ENCODE peak calls at places on chromosome 22, in five cellular contexts. One of them, this sample, is unnamed.

GRCh38 chr22:37154925-37155712 is 5.4 kb upstream of the IL2RB start:
- DNase-seq in heart right ventricle: no peak
- DNase-seq in AG04449: no peak
- DNase-seq in suprapubic skin: no peak
- DNase-seq in fibroblast of mammary gland: peak
- DNase-seq in this sample: no peak

GRCh38 chr22:42990131-42990838 is 24.7 kb downstream of the PACSIN2 start:
- DNase-seq in AG04449: peak
- DNase-seq in suprapubic skin: peak
- DNase-seq in heart right ventricle: no peak
- DNase-seq in fibroblast of mammary gland: peak
- DNase-seq in this sample: peak

GRCh38 chr22:38863531-38864131 is 8.4 kb downstream of the CBX6 start:
- DNase-seq in heart right ventricle: no peak
- DNase-seq in AG04449: no peak
- DNase-seq in fibroblast of mammary gland: no peak
- DNase-seq in suprapubic skin: peak
- DNase-seq in this sample: no peak

GRCh38 chr22:43128116-43128515 is 15.1 kb downstream of the MCAT start:
- DNase-seq in heart right ventricle: no peak
- DNase-seq in AG04449: no peak
- DNase-seq in fibroblast of mammary gland: no peak
- DNase-seq in suprapubic skin: no peak
- DNase-seq in this sample: peak

GRCh38 chr22:22346401-22347107 is 102.0 kb downstream of the VPREB1 start:
- DNase-seq in suprapubic skin: no peak
- DNase-seq in AG04449: no peak
- DNase-seq in heart right ventricle: no peak
- DNase-seq in fibroblast of mammary gland: no peak
- DNase-seq in this sample: no peak

GRCh38 chr22:34414467-34415440 is 494.5 kb upstream of the LARGE1 start:
- DNase-seq in heart right ventricle: no peak
- DNase-seq in suprapubic skin: no peak
- DNase-seq in fibroblast of mammary gland: peak
- DNase-seq in AG04449: no peak
- DNase-seq in this sample: peak

GRCh38 chr22:37905534-37906363 is at the start of gene MICALL1:
- DNase-seq in fibroblast of mammary gland: peak
- DNase-seq in heart right ventricle: peak
- DNase-seq in AG04449: no peak
- DNase-seq in suprapubic skin: no peak
- DNase-seq in this sample: peak

GRCh38 chr22:31451709-31452571 is 37.7 kb downstream of the EIF4ENIF1 start:
- DNase-seq in heart right ventricle: no peak
- DNase-seq in AG04449: peak
- DNase-seq in fibroblast of mammary gland: peak
- DNase-seq in suprapubic skin: no peak
- DNase-seq in this sample: no peak

GRCh38 chr22:45731041-45731797 is 59.6 kb downstream of the ATXN10 start:
- DNase-seq in heart right ventricle: no peak
- DNase-seq in fibroblast of mammary gland: no peak
- DNase-seq in AG04449: no peak
- DNase-seq in suprapubic skin: no peak
- DNase-seq in this sample: peak

GRCh38 chr22:27686534-27686933 is 115.0 kb downstream of the MN1 start:
- DNase-seq in fibroblast of mammary gland: peak
- DNase-seq in AG04449: no peak
- DNase-seq in suprapubic skin: peak
- DNase-seq in heart right ventricle: peak
- DNase-seq in this sample: peak

GRCh38 chr22:27673839-27674238 is 127.7 kb downstream of the MN1 start:
- DNase-seq in fibroblast of mammary gland: no peak
- DNase-seq in AG04449: no peak
- DNase-seq in heart right ventricle: no peak
- DNase-seq in suprapubic skin: no peak
- DNase-seq in this sample: no peak

GRCh38 chr22:37212174-37212906 is at the start of gene SSTR3:
- DNase-seq in fibroblast of mammary gland: no peak
- DNase-seq in suprapubic skin: peak
- DNase-seq in AG04449: no peak
- DNase-seq in heart right ventricle: no peak
- DNase-seq in this sample: no peak

GRCh38 chr22:45817705-45818104 is 146.1 kb downstream of the ATXN10 start:
- DNase-seq in fibroblast of mammary gland: no peak
- DNase-seq in suprapubic skin: no peak
- DNase-seq in AG04449: no peak
- DNase-seq in heart right ventricle: no peak
- DNase-seq in this sample: no peak

GRCh38 chr22:37504964-37505363 is 14.3 kb downstream of the CARD10 start:
- DNase-seq in AG04449: no peak
- DNase-seq in heart right ventricle: no peak
- DNase-seq in fibroblast of mammary gland: no peak
- DNase-seq in suprapubic skin: no peak
- DNase-seq in this sample: no peak

GRCh38 chr22:31630331-31631329 is 31.4 kb downstream of the PISD start:
- DNase-seq in heart right ventricle: peak
- DNase-seq in fibroblast of mammary gland: peak
- DNase-seq in suprapubic skin: peak
- DNase-seq in AG04449: no peak
- DNase-seq in this sample: peak

GRCh38 chr22:44407404-44408226 is 90.4 kb downstream of the RTL6 start:
- DNase-seq in AG04449: no peak
- DNase-seq in fibroblast of mammary gland: no peak
- DNase-seq in suprapubic skin: peak
- DNase-seq in heart right ventricle: no peak
- DNase-seq in this sample: no peak

GRCh38 chr22:27715078-27715477 is 86.5 kb downstream of the MN1 start:
- DNase-seq in heart right ventricle: no peak
- DNase-seq in suprapubic skin: no peak
- DNase-seq in AG04449: no peak
- DNase-seq in fibroblast of mammary gland: no peak
- DNase-seq in this sample: no peak

GRCh38 chr22:10727393-10727792 is 4800.6 kb upstream of the OR11H1 start:
- DNase-seq in heart right ventricle: no peak
- DNase-seq in fibroblast of mammary gland: no peak
- DNase-seq in AG04449: no peak
- DNase-seq in suprapubic skin: no peak
- DNase-seq in this sample: no peak

GRCh38 chr22:39254122-39254521 is 9.3 kb upstream of the PDGFB start:
- DNase-seq in suprapubic skin: no peak
- DNase-seq in AG04449: no peak
- DNase-seq in fibroblast of mammary gland: no peak
- DNase-seq in heart right ventricle: no peak
- DNase-seq in this sample: no peak

GRCh38 chr22:36287881-36288515 is 35.1 kb downstream of the APOL1 start:
- DNase-seq in fibroblast of mammary gland: no peak
- DNase-seq in suprapubic skin: no peak
- DNase-seq in AG04449: no peak
- DNase-seq in heart right ventricle: no peak
- DNase-seq in this sample: no peak

GRCh38 chr22:28017558-28017820 is 98.4 kb upstream of the PITPNB start:
- DNase-seq in fibroblast of mammary gland: no peak
- DNase-seq in suprapubic skin: no peak
- DNase-seq in heart right ventricle: no peak
- DNase-seq in AG04449: no peak
- DNase-seq in this sample: no peak

GRCh38 chr22:36084717-36085116 is 56.1 kb upstream of the RBFOX2 start:
- DNase-seq in heart right ventricle: no peak
- DNase-seq in fibroblast of mammary gland: no peak
- DNase-seq in AG04449: no peak
- DNase-seq in suprapubic skin: no peak
- DNase-seq in this sample: no peak

GRCh38 chr22:44172370-44173108 is 8.2 kb upstream of the PARVG start:
- DNase-seq in fibroblast of mammary gland: peak
- DNase-seq in AG04449: no peak
- DNase-seq in suprapubic skin: peak
- DNase-seq in heart right ventricle: peak
- DNase-seq in this sample: peak

GRCh38 chr22:30866811-30867271 is 101.7 kb downstream of the MORC2 start:
- DNase-seq in fibroblast of mammary gland: no peak
- DNase-seq in heart right ventricle: no peak
- DNase-seq in AG04449: no peak
- DNase-seq in suprapubic skin: peak
- DNase-seq in this sample: no peak

GRCh38 chr22:20130319-20130718 is 1.3 kb upstream of the ZDHHC8 start:
- DNase-seq in heart right ventricle: no peak
- DNase-seq in fibroblast of mammary gland: no peak
- DNase-seq in AG04449: no peak
- DNase-seq in suprapubic skin: no peak
- DNase-seq in this sample: no peak

GRCh38 chr22:41479671-41480396 is 10.9 kb downstream of the ACO2 start:
- DNase-seq in fibroblast of mammary gland: peak
- DNase-seq in AG04449: no peak
- DNase-seq in suprapubic skin: no peak
- DNase-seq in heart right ventricle: no peak
- DNase-seq in this sample: no peak
- H3K4me3 ChIP-seq in fibroblast of mammary gland: no peak
- H3K4me3 ChIP-seq in AG04449: no peak
- H3K4me3 ChIP-seq in suprapubic skin: no peak
- H3K4me3 ChIP-seq in heart right ventricle: no peak
- H3K4me3 ChIP-seq in this sample: no peak

DNA sequence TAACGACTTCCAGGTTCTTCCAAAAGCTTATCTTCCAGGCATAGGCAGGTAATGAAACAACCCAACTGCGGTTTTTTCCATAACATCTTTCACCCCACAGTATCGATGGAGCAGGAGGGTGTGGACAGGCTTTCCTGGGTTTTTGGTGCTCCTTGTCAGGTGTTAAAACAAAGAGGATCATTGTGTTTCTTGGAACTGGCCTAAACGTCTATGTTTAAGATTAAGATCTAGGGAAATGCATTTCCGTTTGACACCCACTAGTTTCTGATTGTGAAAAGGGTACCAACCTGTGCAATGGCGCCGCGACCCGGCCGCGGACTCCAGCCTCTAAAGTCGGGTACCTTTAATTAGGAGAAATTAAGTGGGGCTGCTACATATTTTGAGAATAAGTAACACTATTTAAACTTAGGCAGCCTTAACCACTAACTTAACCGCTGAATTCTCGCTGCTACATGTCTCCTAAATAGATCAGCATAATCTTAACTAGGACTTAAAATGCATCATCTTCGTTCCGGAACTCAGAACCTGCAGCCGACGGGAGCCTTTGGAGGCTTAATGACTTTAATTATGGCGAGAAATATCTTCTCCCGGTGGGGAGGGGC is 31.5 kb downstream of the C22orf31 start:
- DNase-seq in suprapubic skin: no peak
- DNase-seq in heart right ventricle: no peak
- DNase-seq in fibroblast of mammary gland: peak
- DNase-seq in AG04449: no peak
- DNase-seq in this sample: no peak
- H3K4me3 ChIP-seq in suprapubic skin: peak
- H3K4me3 ChIP-seq in heart right ventricle: peak
- H3K4me3 ChIP-seq in fibroblast of mammary gland: peak
- H3K4me3 ChIP-seq in AG04449: peak
- H3K4me3 ChIP-seq in this sample: peak

DNA sequence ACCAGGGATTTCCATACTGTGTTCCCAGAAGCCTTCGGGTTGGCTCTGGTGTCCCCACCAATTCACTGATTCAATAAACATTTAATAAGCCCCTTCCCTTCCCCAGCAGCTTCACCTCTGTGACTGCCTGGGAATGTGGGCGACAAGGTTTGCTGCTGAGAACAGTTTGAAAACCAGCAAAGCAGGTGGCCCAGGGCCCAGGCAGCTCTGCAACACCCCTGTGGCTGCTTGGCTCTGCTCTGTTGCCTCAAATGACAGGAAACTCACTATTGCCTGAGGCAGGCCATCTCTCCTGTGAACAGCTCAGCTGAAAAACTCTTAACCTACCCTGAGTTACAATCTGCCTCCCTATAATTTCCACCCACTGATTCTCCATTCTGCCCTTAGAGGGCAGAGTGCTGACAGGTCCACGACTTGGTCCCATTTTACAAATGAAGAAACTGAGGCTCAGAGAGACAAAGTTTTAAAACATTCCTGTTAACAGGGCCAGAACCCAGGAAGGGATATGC is 10.5 kb downstream of the ADORA2A start:
- DNase-seq in heart right ventricle: no peak
- DNase-seq in suprapubic skin: peak
- DNase-seq in fibroblast of mammary gland: no peak
- DNase-seq in AG04449: no peak
- DNase-seq in this sample: no peak
- H3K4me3 ChIP-seq in heart right ventricle: no peak
- H3K4me3 ChIP-seq in suprapubic skin: no peak
- H3K4me3 ChIP-seq in fibroblast of mammary gland: no peak
- H3K4me3 ChIP-seq in AG04449: no peak
- H3K4me3 ChIP-seq in this sample: no peak

GRCh38 chr22:49965291-49966040 is 4.9 kb downstream of the PIM3 start:
- DNase-seq in AG04449: no peak
- DNase-seq in suprapubic skin: peak
- DNase-seq in heart right ventricle: peak
- DNase-seq in fibroblast of mammary gland: no peak
- DNase-seq in this sample: peak
- H3K4me3 ChIP-seq in AG04449: no peak
- H3K4me3 ChIP-seq in suprapubic skin: peak
- H3K4me3 ChIP-seq in heart right ventricle: peak
- H3K4me3 ChIP-seq in fibroblast of mammary gland: no peak
- H3K4me3 ChIP-seq in this sample: no peak

This sample was measured in transverse colon.